ENCODE peak calls at places on chromosomes 3 and 15, in six cellular contexts. One of them, this sample, is unnamed.

GRCh38 chr3:22960326-22960984 is 242.7 kb upstream of the UBE2E2 start:
- DNase-seq in EH: peak
- DNase-seq in kidney tubule cell: peak
- DNase-seq in T-helper 9 cell: no peak
- DNase-seq in M059J: peak
- DNase-seq in stimulated activated CD4-positive, alpha-beta T cell treated with anti-CD3 and anti-CD28 coated beads, Interleukin-12 subunit alpha, Interleukin-12 subunit beta, amount 100 ng/mL, for 4 hours: no peak
- DNase-seq in this sample: peak

GRCh38 chr3:8210752-8211405 is 290.7 kb upstream of the LMCD1 start:
- DNase-seq in EH: no peak
- DNase-seq in kidney tubule cell: no peak
- DNase-seq in T-helper 9 cell: no peak
- DNase-seq in M059J: no peak
- DNase-seq in stimulated activated CD4-positive, alpha-beta T cell treated with anti-CD3 and anti-CD28 coated beads, Interleukin-12 subunit alpha, Interleukin-12 subunit beta, amount 100 ng/mL, for 4 hours: no peak
- DNase-seq in this sample: peak

GRCh38 chr3:71056327-71056726 is 527.2 kb downstream of the FOXP1 start:
- DNase-seq in EH: peak
- DNase-seq in kidney tubule cell: peak
- DNase-seq in T-helper 9 cell: no peak
- DNase-seq in M059J: peak
- DNase-seq in stimulated activated CD4-positive, alpha-beta T cell treated with anti-CD3 and anti-CD28 coated beads, Interleukin-12 subunit alpha, Interleukin-12 subunit beta, amount 100 ng/mL, for 4 hours: no peak
- DNase-seq in this sample: peak

GRCh38 chr3:134846943-134847342 is 51.9 kb downstream of the EPHB1 start:
- DNase-seq in EH: peak
- DNase-seq in kidney tubule cell: peak
- DNase-seq in T-helper 9 cell: no peak
- DNase-seq in M059J: peak
- DNase-seq in stimulated activated CD4-positive, alpha-beta T cell treated with anti-CD3 and anti-CD28 coated beads, Interleukin-12 subunit alpha, Interleukin-12 subunit beta, amount 100 ng/mL, for 4 hours: no peak
- DNase-seq in this sample: peak

GRCh38 chr3:96027718-96028117 is 786.7 kb upstream of the EPHA6 start:
- DNase-seq in EH: no peak
- DNase-seq in kidney tubule cell: no peak
- DNase-seq in T-helper 9 cell: no peak
- DNase-seq in M059J: no peak
- DNase-seq in stimulated activated CD4-positive, alpha-beta T cell treated with anti-CD3 and anti-CD28 coated beads, Interleukin-12 subunit alpha, Interleukin-12 subunit beta, amount 100 ng/mL, for 4 hours: no peak
- DNase-seq in this sample: no peak

GRCh38 chr3:149377408-149378111 is at the start of gene TM4SF1:
- DNase-seq in EH: peak
- DNase-seq in kidney tubule cell: peak
- DNase-seq in T-helper 9 cell: no peak
- DNase-seq in M059J: peak
- DNase-seq in stimulated activated CD4-positive, alpha-beta T cell treated with anti-CD3 and anti-CD28 coated beads, Interleukin-12 subunit alpha, Interleukin-12 subunit beta, amount 100 ng/mL, for 4 hours: no peak
- DNase-seq in this sample: peak

GRCh38 chr15:62453356-62453755 is 288.3 kb upstream of the C2CD4B start:
- DNase-seq in EH: peak
- DNase-seq in kidney tubule cell: no peak
- DNase-seq in T-helper 9 cell: no peak
- DNase-seq in M059J: peak
- DNase-seq in stimulated activated CD4-positive, alpha-beta T cell treated with anti-CD3 and anti-CD28 coated beads, Interleukin-12 subunit alpha, Interleukin-12 subunit beta, amount 100 ng/mL, for 4 hours: no peak
- DNase-seq in this sample: peak

GRCh38 chr3:157081681-157082210 is 78.2 kb downstream of the CCNL1 start:
- DNase-seq in EH: peak
- DNase-seq in kidney tubule cell: peak
- DNase-seq in T-helper 9 cell: peak
- DNase-seq in M059J: peak
- DNase-seq in stimulated activated CD4-positive, alpha-beta T cell treated with anti-CD3 and anti-CD28 coated beads, Interleukin-12 subunit alpha, Interleukin-12 subunit beta, amount 100 ng/mL, for 4 hours: peak
- DNase-seq in this sample: peak

GRCh38 chr15:74843445-74843828 is 481 bp upstream of the ULK3 start:
- DNase-seq in EH: no peak
- DNase-seq in kidney tubule cell: no peak
- DNase-seq in T-helper 9 cell: no peak
- DNase-seq in M059J: no peak
- DNase-seq in stimulated activated CD4-positive, alpha-beta T cell treated with anti-CD3 and anti-CD28 coated beads, Interleukin-12 subunit alpha, Interleukin-12 subunit beta, amount 100 ng/mL, for 4 hours: no peak
- DNase-seq in this sample: no peak

GRCh38 chr3:134029734-134030381 is at the start of gene SLCO2A1:
- DNase-seq in EH: peak
- DNase-seq in kidney tubule cell: peak
- DNase-seq in T-helper 9 cell: no peak
- DNase-seq in M059J: peak
- DNase-seq in stimulated activated CD4-positive, alpha-beta T cell treated with anti-CD3 and anti-CD28 coated beads, Interleukin-12 subunit alpha, Interleukin-12 subunit beta, amount 100 ng/mL, for 4 hours: no peak
- DNase-seq in this sample: peak

GRCh38 chr15:37771462-37771861 is 163.0 kb upstream of the TMCO5A start:
- DNase-seq in EH: peak
- DNase-seq in kidney tubule cell: peak
- DNase-seq in T-helper 9 cell: no peak
- DNase-seq in M059J: peak
- DNase-seq in stimulated activated CD4-positive, alpha-beta T cell treated with anti-CD3 and anti-CD28 coated beads, Interleukin-12 subunit alpha, Interleukin-12 subunit beta, amount 100 ng/mL, for 4 hours: no peak
- DNase-seq in this sample: peak

GRCh38 chr3:115513411-115513800 is 109.9 kb upstream of the GAP43 start:
- DNase-seq in EH: no peak
- DNase-seq in kidney tubule cell: peak
- DNase-seq in T-helper 9 cell: no peak
- DNase-seq in M059J: no peak
- DNase-seq in stimulated activated CD4-positive, alpha-beta T cell treated with anti-CD3 and anti-CD28 coated beads, Interleukin-12 subunit alpha, Interleukin-12 subunit beta, amount 100 ng/mL, for 4 hours: no peak
- DNase-seq in this sample: no peak

GRCh38 chr3:180747805-180748361 is 68.6 kb upstream of the CCDC39 start:
- DNase-seq in EH: no peak
- DNase-seq in kidney tubule cell: no peak
- DNase-seq in T-helper 9 cell: no peak
- DNase-seq in M059J: no peak
- DNase-seq in stimulated activated CD4-positive, alpha-beta T cell treated with anti-CD3 and anti-CD28 coated beads, Interleukin-12 subunit alpha, Interleukin-12 subunit beta, amount 100 ng/mL, for 4 hours: no peak
- DNase-seq in this sample: no peak

GRCh38 chr3:49845694-49846093 is 10.7 kb downstream of the TRAIP start:
- DNase-seq in EH: no peak
- DNase-seq in kidney tubule cell: no peak
- DNase-seq in T-helper 9 cell: no peak
- DNase-seq in M059J: no peak
- DNase-seq in stimulated activated CD4-positive, alpha-beta T cell treated with anti-CD3 and anti-CD28 coated beads, Interleukin-12 subunit alpha, Interleukin-12 subunit beta, amount 100 ng/mL, for 4 hours: no peak
- DNase-seq in this sample: no peak

GRCh38 chr3:134627831-134628230 is 23.0 kb downstream of the KY start:
- DNase-seq in EH: peak
- DNase-seq in kidney tubule cell: peak
- DNase-seq in T-helper 9 cell: no peak
- DNase-seq in M059J: peak
- DNase-seq in stimulated activated CD4-positive, alpha-beta T cell treated with anti-CD3 and anti-CD28 coated beads, Interleukin-12 subunit alpha, Interleukin-12 subunit beta, amount 100 ng/mL, for 4 hours: no peak
- DNase-seq in this sample: peak

GRCh38 chr3:69088033-69088432 is 3.3 kb downstream of the ARL6IP5 start:
- DNase-seq in EH: peak
- DNase-seq in kidney tubule cell: peak
- DNase-seq in T-helper 9 cell: no peak
- DNase-seq in M059J: peak
- DNase-seq in stimulated activated CD4-positive, alpha-beta T cell treated with anti-CD3 and anti-CD28 coated beads, Interleukin-12 subunit alpha, Interleukin-12 subunit beta, amount 100 ng/mL, for 4 hours: no peak
- DNase-seq in this sample: peak

This sample was measured in GM23248.